ENCODE peak calls at places on chromosomes 13 and 19, in five cellular contexts. J is colonic mucosa, T is GM04504, Y is aorta, O is cardiac muscle cell. R is an unnamed sample.

GRCh38 chr13:99087954-99088491 is 110.2 kb upstream of the DOCK9 start:
- DNase-seq in J (peak; percentile 47), T (no peak), Y (no peak), O (peak; percentile 62), R (no peak)

GRCh38 chr13:27619093-27619705 is 1.1 kb downstream of the LNX2 start:
- DNase-seq in J (peak; percentile 29), T (no peak), Y (no peak), O (no peak), R (no peak)

GRCh38 chr13:94322925-94323324 is 156.6 kb downstream of the DCT start:
- DNase-seq in J (no peak), T (no peak), Y (no peak), O (no peak), R (no peak)

GRCh38 chr13:33676045-33676699 is 141.8 kb upstream of the RFC3 start:
- DNase-seq in J (peak; percentile 52), T (no peak), Y (no peak), O (no peak), R (no peak)

GRCh38 chr19:56105090-56105701 is 15.9 kb downstream of the ZNF787 start:
- DNase-seq in J (peak; percentile 92), T (no peak), Y (peak; percentile 80), O (peak; percentile 78), R (peak; percentile 87)

GRCh38 chr19:33678796-33679195 is 57.0 kb downstream of the CHST8 start:
- DNase-seq in J (no peak), T (no peak), Y (no peak), O (no peak), R (peak; percentile 35)

GRCh38 chr13:107211073-107211472 is 643.1 kb upstream of the ARGLU1 start:
- DNase-seq in J (peak; percentile 80), T (peak; percentile 81), Y (peak; percentile 73), O (peak; percentile 88), R (no peak)

GRCh38 chr19:2629491-2630351 is 72.8 kb downstream of the GNG7 start:
- DNase-seq in J (no peak), T (no peak), Y (no peak), O (no peak), R (no peak)

GRCh38 chr19:49875801-49876421 is 1.2 kb downstream of the AKT1S1 start:
- DNase-seq in J (peak; percentile 81), T (no peak), Y (peak; percentile 83), O (peak; percentile 68), R (peak; percentile 86)

GRCh38 chr13:28704919-28705318 is 13.9 kb downstream of the SLC46A3 start:
- DNase-seq in J (no peak), T (no peak), Y (no peak), O (no peak), R (no peak)

GRCh38 chr13:82096256-82096655 is 1755.3 kb upstream of the SPRY2 start:
- DNase-seq in J (no peak), T (no peak), Y (no peak), O (no peak), R (no peak)

GRCh38 chr19:53357821-53358581 is 7.5 kb upstream of the ZNF525 start:
- DNase-seq in J (no peak), T (no peak), Y (no peak), O (no peak), R (no peak)

GRCh38 chr19:861756-862528 is 2.5 kb downstream of the CFD start:
- DNase-seq in J (peak; percentile 76), T (no peak), Y (peak; percentile 72), O (peak; percentile 68), R (no peak)

R was measured in cardiac septum.